ENCODE peak calls at places on chromosomes 3 and 15, in ten cellular contexts. One of them, this sample, is unnamed.

GRCh38 chr15:65086680-65087111 is 10.2 kb downstream of the KBTBD13 start:
- DNase-seq in stimulated activated CD4-positive, alpha-beta T cell treated with anti-CD3 and anti-CD28 coated beads, Interleukin-12 subunit alpha, Interleukin-12 subunit beta, amount 100 ng/mL, for 4 hours: no peak
- DNase-seq in stimulated activated CD8-positive, alpha-beta memory T cell treated with anti-CD3 and anti-CD28 coated beads, Interleukin-12 subunit alpha, Interleukin-12 subunit beta, amount 100 ng/mL, for 4 hours: no peak
- DNase-seq in Daoy: no peak
- DNase-seq in kidney tubule cell: no peak
- DNase-seq in head of caudate nucleus: no peak
- DNase-seq in NCI-H460: no peak
- DNase-seq in H4: no peak
- DNase-seq in D721Med: no peak
- DNase-seq in upper lobe of right lung: peak; percentile 51
- DNase-seq in this sample: no peak

GRCh38 chr3:141237701-141238521 is 6.3 kb downstream of the PXYLP1 start:
- DNase-seq in stimulated activated CD4-positive, alpha-beta T cell treated with anti-CD3 and anti-CD28 coated beads, Interleukin-12 subunit alpha, Interleukin-12 subunit beta, amount 100 ng/mL, for 4 hours: no peak
- DNase-seq in stimulated activated CD8-positive, alpha-beta memory T cell treated with anti-CD3 and anti-CD28 coated beads, Interleukin-12 subunit alpha, Interleukin-12 subunit beta, amount 100 ng/mL, for 4 hours: no peak
- DNase-seq in Daoy: peak; percentile 57
- DNase-seq in kidney tubule cell: peak; percentile 69
- DNase-seq in head of caudate nucleus: peak; percentile 35
- DNase-seq in NCI-H460: no peak
- DNase-seq in H4: no peak
- DNase-seq in D721Med: no peak
- DNase-seq in upper lobe of right lung: peak; percentile 92
- DNase-seq in this sample: no peak

GRCh38 chr15:78204351-78205309 is 29.7 kb downstream of the ACSBG1 start:
- DNase-seq in stimulated activated CD4-positive, alpha-beta T cell treated with anti-CD3 and anti-CD28 coated beads, Interleukin-12 subunit alpha, Interleukin-12 subunit beta, amount 100 ng/mL, for 4 hours: no peak
- DNase-seq in stimulated activated CD8-positive, alpha-beta memory T cell treated with anti-CD3 and anti-CD28 coated beads, Interleukin-12 subunit alpha, Interleukin-12 subunit beta, amount 100 ng/mL, for 4 hours: no peak
- DNase-seq in Daoy: no peak
- DNase-seq in kidney tubule cell: no peak
- DNase-seq in head of caudate nucleus: peak; percentile 58
- DNase-seq in NCI-H460: no peak
- DNase-seq in H4: no peak
- DNase-seq in D721Med: no peak
- DNase-seq in upper lobe of right lung: no peak
- DNase-seq in this sample: no peak

GRCh38 chr3:128014548-128014947 is 37.7 kb upstream of the SEC61A1 start:
- DNase-seq in stimulated activated CD4-positive, alpha-beta T cell treated with anti-CD3 and anti-CD28 coated beads, Interleukin-12 subunit alpha, Interleukin-12 subunit beta, amount 100 ng/mL, for 4 hours: no peak
- DNase-seq in stimulated activated CD8-positive, alpha-beta memory T cell treated with anti-CD3 and anti-CD28 coated beads, Interleukin-12 subunit alpha, Interleukin-12 subunit beta, amount 100 ng/mL, for 4 hours: no peak
- DNase-seq in Daoy: no peak
- DNase-seq in kidney tubule cell: no peak
- DNase-seq in head of caudate nucleus: no peak
- DNase-seq in NCI-H460: no peak
- DNase-seq in H4: no peak
- DNase-seq in D721Med: no peak
- DNase-seq in upper lobe of right lung: no peak
- DNase-seq in this sample: no peak

GRCh38 chr3:68957895-68958294 is 25.5 kb upstream of the TAFA4 start:
- DNase-seq in stimulated activated CD4-positive, alpha-beta T cell treated with anti-CD3 and anti-CD28 coated beads, Interleukin-12 subunit alpha, Interleukin-12 subunit beta, amount 100 ng/mL, for 4 hours: no peak
- DNase-seq in stimulated activated CD8-positive, alpha-beta memory T cell treated with anti-CD3 and anti-CD28 coated beads, Interleukin-12 subunit alpha, Interleukin-12 subunit beta, amount 100 ng/mL, for 4 hours: no peak
- DNase-seq in Daoy: no peak
- DNase-seq in kidney tubule cell: no peak
- DNase-seq in head of caudate nucleus: no peak
- DNase-seq in NCI-H460: no peak
- DNase-seq in H4: no peak
- DNase-seq in D721Med: no peak
- DNase-seq in upper lobe of right lung: no peak
- DNase-seq in this sample: no peak

GRCh38 chr3:18579659-18580058 is 154.5 kb upstream of the SATB1 start:
- DNase-seq in stimulated activated CD4-positive, alpha-beta T cell treated with anti-CD3 and anti-CD28 coated beads, Interleukin-12 subunit alpha, Interleukin-12 subunit beta, amount 100 ng/mL, for 4 hours: no peak
- DNase-seq in stimulated activated CD8-positive, alpha-beta memory T cell treated with anti-CD3 and anti-CD28 coated beads, Interleukin-12 subunit alpha, Interleukin-12 subunit beta, amount 100 ng/mL, for 4 hours: no peak
- DNase-seq in Daoy: no peak
- DNase-seq in kidney tubule cell: no peak
- DNase-seq in head of caudate nucleus: no peak
- DNase-seq in NCI-H460: no peak
- DNase-seq in H4: no peak
- DNase-seq in D721Med: no peak
- DNase-seq in upper lobe of right lung: no peak
- DNase-seq in this sample: no peak

GRCh38 chr3:18445421-18446066 is 20.4 kb upstream of the SATB1 start:
- DNase-seq in stimulated activated CD4-positive, alpha-beta T cell treated with anti-CD3 and anti-CD28 coated beads, Interleukin-12 subunit alpha, Interleukin-12 subunit beta, amount 100 ng/mL, for 4 hours: peak; percentile 51
- DNase-seq in stimulated activated CD8-positive, alpha-beta memory T cell treated with anti-CD3 and anti-CD28 coated beads, Interleukin-12 subunit alpha, Interleukin-12 subunit beta, amount 100 ng/mL, for 4 hours: peak; percentile 55
- DNase-seq in Daoy: peak; percentile 2
- DNase-seq in kidney tubule cell: no peak
- DNase-seq in head of caudate nucleus: no peak
- DNase-seq in NCI-H460: no peak
- DNase-seq in H4: no peak
- DNase-seq in D721Med: no peak
- DNase-seq in upper lobe of right lung: no peak
- DNase-seq in this sample: no peak

GRCh38 chr3:52568066-52568465 is 31.7 kb downstream of the UQCC5 start:
- DNase-seq in stimulated activated CD4-positive, alpha-beta T cell treated with anti-CD3 and anti-CD28 coated beads, Interleukin-12 subunit alpha, Interleukin-12 subunit beta, amount 100 ng/mL, for 4 hours: no peak
- DNase-seq in stimulated activated CD8-positive, alpha-beta memory T cell treated with anti-CD3 and anti-CD28 coated beads, Interleukin-12 subunit alpha, Interleukin-12 subunit beta, amount 100 ng/mL, for 4 hours: no peak
- DNase-seq in Daoy: no peak
- DNase-seq in kidney tubule cell: peak; percentile 25
- DNase-seq in head of caudate nucleus: no peak
- DNase-seq in NCI-H460: no peak
- DNase-seq in H4: no peak
- DNase-seq in D721Med: no peak
- DNase-seq in upper lobe of right lung: no peak
- DNase-seq in this sample: no peak

GRCh38 chr15:72785452-72786243 is 2.1 kb upstream of the ADPGK start:
- DNase-seq in stimulated activated CD4-positive, alpha-beta T cell treated with anti-CD3 and anti-CD28 coated beads, Interleukin-12 subunit alpha, Interleukin-12 subunit beta, amount 100 ng/mL, for 4 hours: peak; percentile 13
- DNase-seq in stimulated activated CD8-positive, alpha-beta memory T cell treated with anti-CD3 and anti-CD28 coated beads, Interleukin-12 subunit alpha, Interleukin-12 subunit beta, amount 100 ng/mL, for 4 hours: no peak
- DNase-seq in Daoy: peak; percentile 79
- DNase-seq in kidney tubule cell: peak; percentile 12
- DNase-seq in head of caudate nucleus: no peak
- DNase-seq in NCI-H460: no peak
- DNase-seq in H4: peak; percentile 87
- DNase-seq in D721Med: no peak
- DNase-seq in upper lobe of right lung: no peak
- DNase-seq in this sample: no peak

GRCh38 chr15:60751985-60752952 is 273.3 kb upstream of the ICE2 start:
- DNase-seq in stimulated activated CD4-positive, alpha-beta T cell treated with anti-CD3 and anti-CD28 coated beads, Interleukin-12 subunit alpha, Interleukin-12 subunit beta, amount 100 ng/mL, for 4 hours: no peak
- DNase-seq in stimulated activated CD8-positive, alpha-beta memory T cell treated with anti-CD3 and anti-CD28 coated beads, Interleukin-12 subunit alpha, Interleukin-12 subunit beta, amount 100 ng/mL, for 4 hours: no peak
- DNase-seq in Daoy: peak; percentile 48
- DNase-seq in kidney tubule cell: peak; percentile 13
- DNase-seq in head of caudate nucleus: peak; percentile 44
- DNase-seq in NCI-H460: no peak
- DNase-seq in H4: peak; percentile 77
- DNase-seq in D721Med: no peak
- DNase-seq in upper lobe of right lung: no peak
- DNase-seq in this sample: peak; percentile 12

This sample was measured in kidney glomerular epithelial cell.